ENCODE peak calls at places on chromosomes 6 and 20, in ten cellular contexts. U is A549, B is A673, J is left ventricle myocardium inferior, R is fibroblast of lung, S is lower lobe of right lung, Q is hepatocyte, W is neuronal stem cell, V is caudate nucleus, O is tibial artery. K is an unnamed sample.

GRCh38 chr20:44832724-44833123 is 22.4 kb upstream of the RIMS4 start:
- DNase-seq in U (no peak), B (peak), J (no peak), R (no peak), S (no peak), Q (no peak), W (no peak), V (peak), O (no peak), K (no peak)

GRCh38 chr20:40336530-40336929 is 352.5 kb downstream of the MAFB start:
- DNase-seq in U (no peak), B (no peak), J (no peak), R (no peak), S (no peak), Q (no peak), W (no peak), V (no peak), O (no peak), K (no peak)

GRCh38 chr6:41682056-41682477 is 43.8 kb downstream of the MDFI start:
- DNase-seq in U (peak), B (peak), J (peak), R (peak), S (peak), Q (peak), W (peak), V (peak), O (peak), K (peak)

GRCh38 chr6:15389759-15390723 is 144.2 kb downstream of the JARID2 start:
- DNase-seq in U (peak), B (peak), J (no peak), R (peak), S (no peak), Q (peak), W (peak), V (no peak), O (no peak), K (no peak)

GRCh38 chr6:27752038-27752885 is 159.9 kb downstream of the OR2B2 start:
- DNase-seq in U (peak), B (peak), J (no peak), R (peak), S (peak), Q (peak), W (peak), V (peak), O (peak), K (peak)

GRCh38 chr6:89411269-89412070 is 603 bp downstream of the RRAGD start:
- DNase-seq in U (no peak), B (peak), J (peak), R (no peak), S (peak), Q (peak), W (no peak), V (peak), O (peak), K (no peak)

GRCh38 chr6:124255296-124255695 is 451.6 kb downstream of the NKAIN2 start:
- DNase-seq in U (no peak), B (no peak), J (no peak), R (no peak), S (no peak), Q (no peak), W (no peak), V (no peak), O (no peak), K (no peak)

GRCh38 chr6:130575971-130576370 is 210.2 kb downstream of the TMEM200A start:
- DNase-seq in U (no peak), B (no peak), J (no peak), R (no peak), S (no peak), Q (no peak), W (no peak), V (no peak), O (no peak), K (peak)

GRCh38 chr6:116827561-116828240 is 1.2 kb downstream of the GPRC6A start:
- DNase-seq in U (no peak), B (no peak), J (no peak), R (no peak), S (no peak), Q (no peak), W (no peak), V (no peak), O (no peak), K (no peak)

DNA sequence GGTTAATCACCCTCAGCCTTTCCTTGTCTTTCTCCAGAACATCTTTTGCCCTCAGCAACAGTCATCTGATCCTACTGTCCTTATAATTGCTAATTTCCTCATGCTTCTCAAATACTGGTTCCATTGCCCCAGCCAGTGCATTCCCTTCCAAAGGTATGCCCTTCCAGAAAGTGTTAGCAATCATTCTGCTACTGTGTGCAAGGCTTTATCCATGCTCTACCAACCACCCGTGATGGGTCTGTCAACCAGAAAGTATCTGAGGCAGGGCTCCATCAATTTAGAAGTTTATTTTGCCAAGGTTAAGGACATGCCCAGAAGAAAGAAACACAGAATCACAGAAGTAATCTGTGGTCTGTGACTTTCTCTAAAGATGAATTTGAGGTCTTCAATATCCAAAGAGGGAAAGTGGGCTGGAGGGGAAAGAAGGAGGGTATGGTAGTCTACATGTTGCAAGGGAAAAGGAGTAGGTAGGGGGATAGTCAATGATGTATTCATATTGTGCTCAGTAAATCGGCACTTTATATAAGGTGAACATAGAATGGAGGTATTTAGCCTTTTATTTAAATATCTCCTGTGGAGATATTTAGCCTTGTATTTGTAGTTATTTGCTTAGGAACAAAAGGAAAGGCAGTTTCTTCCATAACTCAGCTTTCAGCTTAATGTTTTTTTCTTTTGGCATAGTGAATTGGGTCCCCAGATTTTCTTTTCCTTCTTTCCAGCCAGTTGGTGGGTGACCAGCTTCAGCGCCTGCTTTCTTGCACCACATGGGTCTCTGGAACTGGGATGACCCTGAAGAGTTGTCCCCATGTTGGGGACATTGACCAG is 35.2 kb upstream of the PAQR8 start:
- DNase-seq in U (no peak), B (no peak), J (no peak), R (no peak), S (no peak), Q (no peak), W (no peak), V (no peak), O (no peak), K (no peak)
- H3K27ac ChIP-seq in U (no peak), B (no peak), J (no peak), R (no peak), S (no peak), Q (peak), W (peak), V (peak), O (no peak), K (no peak)

GRCh38 chr20:62772994-62773858 is 23.0 kb upstream of the MRGBP start:
- DNase-seq in U (no peak), B (peak), J (no peak), R (peak), S (no peak), Q (no peak), W (no peak), V (no peak), O (no peak), K (no peak)
- H3K27ac ChIP-seq in U (no peak), B (peak), J (no peak), R (no peak), S (no peak), Q (no peak), W (no peak), V (no peak), O (no peak), K (no peak)

GRCh38 chr6:75481394-75481793 is 12.2 kb downstream of the FILIP1 start:
- DNase-seq in U (no peak), B (no peak), J (no peak), R (peak), S (no peak), Q (no peak), W (no peak), V (no peak), O (no peak), K (no peak)
- H3K27ac ChIP-seq in U (peak), B (no peak), J (peak), R (peak), S (peak), Q (no peak), W (no peak), V (no peak), O (peak), K (no peak)

DNA sequence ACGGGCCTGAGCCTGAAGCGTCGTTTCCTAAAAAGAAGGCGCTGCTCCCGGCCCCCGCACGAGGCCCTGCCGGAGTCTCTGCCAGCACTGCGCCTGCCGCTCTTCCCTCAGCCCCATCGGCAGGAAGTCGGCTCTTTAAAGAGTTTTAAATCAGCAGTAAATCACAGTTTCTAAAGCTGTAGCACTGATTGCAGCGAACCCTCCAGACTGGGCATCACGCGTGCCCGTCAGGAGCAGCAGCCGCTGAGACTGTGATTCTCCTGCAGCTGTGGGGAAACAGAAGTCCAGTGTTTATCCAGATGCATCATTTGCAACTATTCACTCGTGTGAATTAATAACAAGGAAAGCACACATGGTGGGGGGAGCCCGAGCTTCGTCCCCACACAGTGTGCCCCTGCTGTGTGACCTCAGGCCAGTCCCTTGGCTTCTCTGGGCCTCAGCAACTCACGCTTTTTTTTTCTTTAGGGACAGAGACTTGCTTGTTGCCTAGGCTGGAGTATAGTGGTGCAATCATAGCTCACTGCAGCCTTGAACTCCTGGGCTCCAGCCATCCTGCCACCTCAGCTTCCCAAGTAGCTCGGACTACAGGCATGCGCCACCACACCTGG is 28.3 kb downstream of the DLL1 start:
- DNase-seq in U (no peak), B (no peak), J (no peak), R (no peak), S (no peak), Q (no peak), W (no peak), V (peak), O (no peak), K (no peak)
- H3K27ac ChIP-seq in U (no peak), B (no peak), J (no peak), R (no peak), S (no peak), Q (no peak), W (no peak), V (peak), O (no peak), K (no peak)

DNA sequence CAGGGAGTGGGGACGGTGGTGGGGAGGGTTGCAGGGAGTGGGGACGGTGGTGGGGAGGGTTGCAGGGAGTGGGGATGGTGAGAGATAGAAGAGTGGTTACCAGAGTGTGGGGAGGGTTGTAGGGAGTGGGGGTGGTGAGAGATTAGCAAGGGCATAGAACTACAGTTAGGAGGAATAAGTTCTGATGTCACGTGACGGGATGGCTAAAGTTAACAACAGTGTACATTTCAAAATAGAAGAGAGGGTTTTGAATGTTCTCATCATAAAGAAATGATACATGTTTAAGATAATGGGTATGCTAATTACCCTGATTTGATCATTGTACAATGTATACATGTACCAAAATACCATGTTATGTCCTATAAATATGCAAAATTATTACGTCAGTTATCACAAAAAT is 57.6 kb upstream of the FRMD1 start:
- DNase-seq in U (no peak), B (no peak), J (no peak), R (no peak), S (no peak), Q (no peak), W (no peak), V (no peak), O (no peak), K (no peak)
- H3K27ac ChIP-seq in U (no peak), B (no peak), J (no peak), R (no peak), S (no peak), Q (no peak), W (no peak), V (no peak), O (no peak), K (no peak)

GRCh38 chr6:93416575-93417420 is 2.6 kb downstream of the EPHA7 start:
- DNase-seq in U (peak), B (peak), J (peak), R (peak), S (peak), Q (peak), W (peak), V (peak), O (peak), K (no peak)
- H3K27ac ChIP-seq in U (no peak), B (peak), J (peak), R (no peak), S (no peak), Q (peak), W (no peak), V (peak), O (no peak), K (no peak)

GRCh38 chr6:17987576-17988421 is at the start of gene KIF13A:
- DNase-seq in U (peak), B (peak), J (peak), R (peak), S (peak), Q (peak), W (peak), V (peak), O (peak), K (peak)
- H3K27ac ChIP-seq in U (peak), B (peak), J (peak), R (peak), S (peak), Q (peak), W (peak), V (peak), O (peak), K (no peak)

GRCh38 chr20:6492396-6493055 is 275.0 kb upstream of the BMP2 start:
- DNase-seq in U (no peak), B (no peak), J (no peak), R (peak), S (no peak), Q (peak), W (peak), V (no peak), O (no peak), K (no peak)
- H3K27ac ChIP-seq in U (no peak), B (no peak), J (no peak), R (no peak), S (no peak), Q (peak), W (no peak), V (peak), O (no peak), K (no peak)